ENCODE peak calls at places on chromosomes 12 and 14, in nine cellular contexts. H is natural killer cell; C is pancreas; T is ovary; D is CD4-positive, alpha-beta T cell; X is choroid plexus epithelial cell; B is progenitor cell of endocrine pancreas; E is fibroblast of the aortic adventitia; Q is type B pancreatic cell. N is an unnamed sample.

GRCh38 chr14:60790850-60791249 is 56.3 kb downstream of the MNAT1 start:
- DNase-seq in Q (no peak), T (no peak), E (no peak), X (no peak), D (no peak), H (no peak), C (no peak), B (no peak), N (no peak)

GRCh38 chr12:115297445-115297844 is 613.5 kb upstream of the TBX3 start:
- DNase-seq in Q (no peak), B (no peak), C (no peak), X (no peak), E (no peak), T (no peak), H (no peak), D (no peak), N (no peak)

GRCh38 chr12:49349266-49349665 is 2.6 kb downstream of the DNAJC22 start:
- DNase-seq in Q (no peak), D (no peak), T (no peak), X (no peak), H (no peak), B (no peak), E (no peak), C (no peak), N (no peak)

GRCh38 chr12:63668028-63668799 is at the start of gene DPY19L2:
- DNase-seq in H (no peak), Q (peak), D (no peak), B (peak), T (peak), X (peak), E (peak), C (peak), N (no peak)

GRCh38 chr14:77955816-77956796 is 156.2 kb downstream of the ADCK1 start:
- DNase-seq in B (no peak), X (no peak), Q (no peak), C (no peak), E (no peak), T (no peak), H (no peak), D (no peak), N (no peak)

GRCh38 chr12:46676797-46677520 is 148.8 kb downstream of the SLC38A4 start:
- DNase-seq in Q (no peak), C (no peak), E (no peak), T (no peak), D (no peak), B (no peak), H (no peak), X (no peak), N (no peak)

GRCh38 chr14:97366400-97366799 is 569.2 kb downstream of the VRK1 start:
- DNase-seq in D (no peak), H (no peak), T (no peak), C (no peak), X (no peak), Q (no peak), E (no peak), B (no peak), N (no peak)

GRCh38 chr14:102806447-102806846 is 29.2 kb downstream of the TRAF3 start:
- DNase-seq in X (no peak), C (no peak), H (no peak), B (no peak), D (no peak), Q (no peak), E (no peak), T (no peak), N (no peak)

GRCh38 chr12:19779393-19780056 is 340.2 kb downstream of the AEBP2 start:
- DNase-seq in X (peak), B (peak), D (no peak), E (peak), Q (no peak), C (no peak), T (no peak), H (no peak), N (no peak)

GRCh38 chr14:65131176-65131765 is 29.0 kb upstream of the MAX start:
- DNase-seq in Q (no peak), T (no peak), X (peak), E (peak), B (no peak), H (no peak), C (no peak), D (no peak), N (no peak)

GRCh38 chr12:86741531-86741930 is 485.3 kb upstream of the MGAT4C start:
- DNase-seq in B (no peak), C (no peak), X (peak), E (no peak), Q (no peak), T (no peak), H (no peak), D (no peak), N (no peak)

GRCh38 chr12:15966426-15966825 is 55.3 kb downstream of the DERA start:
- DNase-seq in Q (no peak), D (no peak), H (no peak), C (no peak), X (peak), E (no peak), B (no peak), T (no peak), N (no peak)

GRCh38 chr12:104635944-104636343 is 179.2 kb downstream of the CHST11 start:
- DNase-seq in E (no peak), X (no peak), D (no peak), T (no peak), C (no peak), Q (no peak), H (no peak), B (no peak), N (no peak)

GRCh38 chr14:61927015-61927414 is 164.8 kb downstream of the SNAPC1 start:
- DNase-seq in B (no peak), H (no peak), T (no peak), X (peak), C (no peak), Q (no peak), D (no peak), E (peak), N (no peak)

DNA sequence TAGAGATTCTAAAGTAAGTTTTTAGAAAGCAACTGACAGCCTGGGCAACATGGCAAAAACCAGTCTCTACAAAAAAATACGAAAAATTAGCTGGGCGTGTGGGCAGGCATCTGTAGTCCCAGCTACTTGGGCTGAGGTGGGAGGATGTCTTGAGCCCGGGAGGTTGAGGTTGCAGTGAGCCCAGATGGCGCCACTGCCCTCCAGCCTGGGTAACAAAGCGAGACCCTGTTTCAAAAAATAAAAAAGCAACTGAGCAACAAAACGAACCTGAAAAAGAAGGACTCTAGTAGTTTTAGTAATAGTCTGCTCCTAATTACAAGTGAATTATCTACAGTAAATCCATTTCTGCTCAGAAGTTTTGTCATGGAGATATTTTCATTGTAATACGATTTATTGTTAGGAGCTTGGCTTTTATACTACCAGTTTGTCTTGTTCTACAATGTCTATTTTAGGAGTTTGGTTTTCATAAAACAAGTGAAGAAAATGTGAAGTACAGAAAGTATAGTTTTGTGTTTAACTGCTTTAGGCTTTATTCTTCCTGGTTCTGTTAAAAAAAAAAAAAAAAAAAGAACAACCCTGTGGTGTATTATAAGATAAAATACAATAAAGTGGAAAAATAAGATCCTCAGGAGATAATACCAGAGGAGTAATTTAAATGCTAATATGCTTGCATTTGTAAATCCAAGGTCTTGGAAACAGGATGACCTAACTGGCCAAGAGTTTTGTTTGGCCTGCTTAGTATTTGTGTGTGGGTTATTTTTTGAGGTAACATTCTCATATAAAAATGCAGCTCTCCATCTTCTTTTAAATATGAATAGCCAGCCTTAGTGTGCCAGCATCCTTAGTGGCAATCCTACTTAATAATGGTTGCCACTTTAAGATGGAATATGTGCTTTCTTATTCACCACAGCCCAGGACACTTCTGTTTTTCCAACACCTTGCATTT is 2.8 kb downstream of the TMX1 start:
- DNase-seq in Q (no peak), D (no peak), B (no peak), H (no peak), T (no peak), X (no peak), E (no peak), C (no peak), N (no peak)
- TF ChIP-seq CTCF in Q (no peak), D (no peak), B (no peak), H (no peak), T (no peak), X (peak), E (no peak), C (no peak), N (no peak)

GRCh38 chr14:106200539-106201310 is 674.3 kb downstream of the TMEM121 start:
- DNase-seq in E (no peak), B (no peak), X (no peak), C (no peak), Q (no peak), T (no peak), H (no peak), D (no peak), N (no peak)
- TF ChIP-seq CTCF in E (no peak), B (no peak), X (no peak), C (no peak), Q (no peak), T (no peak), H (no peak), D (no peak), N (no peak)

DNA sequence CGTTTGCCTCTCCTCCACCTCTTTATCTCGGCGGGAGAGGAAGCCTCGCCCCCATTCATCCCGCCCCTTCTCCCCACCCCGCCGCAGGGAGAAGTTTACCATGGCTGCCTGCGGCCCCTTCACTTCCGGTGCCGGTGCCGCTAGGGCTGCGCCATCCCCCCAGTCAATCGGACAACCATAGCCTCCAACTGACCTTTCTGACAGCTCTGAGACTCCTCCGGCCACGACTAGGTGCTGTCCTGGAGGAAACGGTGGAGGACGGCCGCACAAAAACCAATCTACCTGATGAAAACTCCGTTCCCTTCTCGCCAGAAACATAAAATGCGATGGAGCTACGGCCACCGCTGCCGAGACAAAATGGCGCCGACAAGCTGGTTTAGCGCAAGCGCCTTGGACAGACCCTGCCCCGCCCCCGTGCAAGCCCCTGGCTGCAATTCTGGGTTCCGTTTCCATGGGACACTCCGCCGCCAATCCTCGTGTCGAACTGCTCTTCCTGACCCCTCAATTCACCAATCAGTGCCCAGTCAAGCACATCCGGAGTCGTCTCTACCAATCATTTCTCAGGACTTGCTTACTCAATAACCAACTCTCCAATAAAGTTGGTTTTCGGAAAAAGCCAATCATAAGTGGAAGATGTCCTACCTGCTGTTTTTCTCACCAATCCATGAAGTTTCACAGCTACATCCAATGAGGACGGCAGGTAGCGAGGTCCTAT is 436 bp upstream of the ARID4A start:
- DNase-seq in C (peak), Q (peak), H (peak), E (peak), B (peak), T (peak), D (peak), X (peak), N (peak)
- TF ChIP-seq CTCF in C (no peak), Q (no peak), H (no peak), E (no peak), B (no peak), T (no peak), D (no peak), X (no peak), N (no peak)

DNA sequence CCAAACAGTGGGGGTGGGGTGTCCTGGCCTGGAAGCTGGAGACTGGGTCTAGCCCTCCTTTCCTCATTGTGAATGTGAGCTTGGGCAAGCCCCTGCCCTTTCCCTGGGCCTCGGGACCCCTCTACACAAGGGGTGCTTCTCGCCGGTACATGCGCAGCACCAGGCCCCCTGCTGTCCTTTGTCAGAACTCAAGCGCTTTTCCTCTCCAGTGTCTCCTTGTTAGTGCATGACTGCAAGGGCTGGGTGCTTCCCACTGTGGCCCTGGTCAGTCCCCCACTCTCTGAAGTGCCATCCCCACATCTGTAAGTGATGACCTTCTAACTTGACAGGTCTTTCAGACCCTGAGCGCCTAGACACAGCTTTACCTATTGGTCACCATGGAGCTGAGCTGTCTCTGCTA is 44.2 kb downstream of the DEGS2 start:
- DNase-seq in B (no peak), X (no peak), H (no peak), T (no peak), Q (no peak), E (no peak), C (no peak), D (no peak), N (no peak)
- TF ChIP-seq CTCF in B (peak), X (no peak), H (no peak), T (no peak), Q (peak), E (no peak), C (no peak), D (no peak), N (no peak)

DNA sequence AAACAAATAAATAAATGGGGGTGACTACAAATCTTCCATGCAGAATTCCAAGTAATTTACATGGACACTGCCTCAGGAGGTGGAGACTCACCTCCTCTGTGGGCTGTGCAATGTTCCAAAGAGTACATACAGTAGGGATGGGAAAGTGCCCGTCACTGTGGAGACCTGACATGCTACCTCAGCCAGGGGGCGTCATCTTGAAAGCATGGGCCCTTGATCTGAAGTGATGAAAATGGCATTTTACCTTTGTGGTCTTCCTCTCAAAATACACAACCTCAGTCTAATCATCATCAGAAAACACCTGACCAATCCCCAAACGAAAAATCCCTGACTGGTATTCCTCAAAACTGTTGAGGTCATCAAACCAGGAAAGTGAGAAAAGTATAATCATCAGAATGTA is 48.4 kb downstream of the ANAPC7 start:
- DNase-seq in C (no peak), B (no peak), D (no peak), E (no peak), X (peak), T (no peak), Q (no peak), H (no peak), N (no peak)
- TF ChIP-seq CTCF in C (no peak), B (peak), D (peak), E (no peak), X (peak), T (no peak), Q (peak), H (peak), N (peak)

GRCh38 chr12:127455347-127456265 is 811.4 kb upstream of the TMEM132C start:
- DNase-seq in Q (no peak), T (no peak), E (no peak), B (peak), C (no peak), X (peak), H (no peak), D (no peak), N (no peak)

GRCh38 chr12:127445583-127445982 is 821.4 kb upstream of the TMEM132C start:
- DNase-seq in Q (no peak), H (no peak), E (no peak), C (no peak), B (no peak), T (no peak), X (no peak), D (no peak), N (no peak)

GRCh38 chr12:127450822-127451221 is 816.1 kb upstream of the TMEM132C start:
- DNase-seq in X (no peak), T (no peak), H (no peak), C (no peak), Q (no peak), B (no peak), E (no peak), D (no peak), N (no peak)
- TF ChIP-seq CTCF in X (no peak), T (no peak), H (no peak), C (no peak), Q (peak), B (peak), E (no peak), D (no peak), N (no peak)

DNA sequence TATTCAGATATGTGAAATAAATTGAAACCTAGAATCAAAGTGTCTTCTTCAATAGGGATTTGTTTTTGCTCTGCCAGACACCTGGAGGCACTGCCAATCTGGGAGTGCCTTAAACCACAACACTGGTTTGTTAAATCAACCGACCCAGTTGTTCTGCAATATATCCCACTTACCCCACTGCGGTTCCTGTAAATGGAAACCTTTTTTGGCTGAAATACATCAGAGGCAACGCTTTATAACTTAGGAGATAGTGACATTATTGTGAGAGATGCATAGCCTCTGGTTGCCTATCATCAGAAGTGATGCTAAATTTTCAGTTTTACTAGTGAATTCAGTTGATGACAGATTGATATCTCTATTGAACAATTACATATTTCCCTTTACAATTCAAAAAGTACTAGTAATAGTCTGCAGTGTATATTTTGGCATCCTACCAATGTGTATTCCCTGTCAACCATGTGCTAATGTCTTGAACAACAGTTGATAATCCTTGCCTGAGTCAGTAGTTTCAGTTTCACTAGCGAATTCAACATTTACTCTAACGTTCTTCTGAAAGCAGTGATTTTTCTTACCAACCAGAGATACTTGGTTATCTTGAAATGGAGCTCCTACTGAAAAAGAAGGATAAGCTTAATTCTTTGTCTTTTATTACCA is 30.5 kb downstream of the PPP2R5C start:
- DNase-seq in T (no peak), C (no peak), Q (no peak), B (no peak), D (no peak), X (peak), H (no peak), E (peak), N (no peak)
- TF ChIP-seq CTCF in T (no peak), C (no peak), Q (no peak), B (no peak), D (no peak), X (no peak), H (no peak), E (no peak), N (no peak)

DNA sequence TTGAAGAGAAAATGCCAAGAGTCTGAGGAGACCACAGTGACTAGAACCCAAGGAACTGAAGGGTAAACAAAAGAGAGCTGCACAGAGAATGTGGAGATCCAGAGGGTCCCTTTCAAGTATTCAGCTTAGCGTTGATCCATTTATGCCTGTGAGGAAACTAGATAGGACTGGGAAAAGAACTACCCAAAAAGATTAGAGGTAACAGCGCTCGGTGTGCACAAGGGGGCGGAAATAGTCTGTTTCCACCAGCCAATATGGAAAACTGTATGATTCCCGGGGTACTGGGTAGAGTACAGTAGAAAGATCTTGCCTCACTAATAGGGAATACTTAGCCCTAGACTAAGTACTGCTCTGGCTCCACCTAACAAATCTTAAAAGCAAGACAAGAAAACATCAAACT is 135.5 kb downstream of the DPF3 start:
- DNase-seq in C (no peak), T (no peak), Q (no peak), X (no peak), D (no peak), H (no peak), E (no peak), B (no peak), N (no peak)
- TF ChIP-seq CTCF in C (no peak), T (no peak), Q (no peak), X (no peak), D (no peak), H (no peak), E (no peak), B (no peak), N (no peak)